ENCODE peak calls at places on chromosomes 11 and 22, in ten cellular contexts. R, X, I, K, B, T, C, S, P and Z are unnamed samples.

GRCh38 chr11:126311464-126312291 is 7.8 kb downstream of the DCPS start:
- DNase-seq in I (no peak), B (no peak), K (no peak), R (no peak), T (no peak), C (no peak), X (no peak), S (no peak), P (no peak), Z (no peak)

GRCh38 chr11:96246718-96247540 is 96.1 kb downstream of the MAML2 start:
- DNase-seq in S (no peak), B (no peak), C (no peak), P (no peak), X (no peak), K (peak), I (no peak), T (no peak), R (no peak), Z (no peak)

GRCh38 chr22:33848251-33848650 is 72.0 kb downstream of the LARGE1 start:
- DNase-seq in X (no peak), K (peak), S (no peak), C (no peak), T (no peak), R (no peak), P (no peak), I (no peak), B (no peak), Z (no peak)

GRCh38 chr22:38881997-38882396 is 10.0 kb upstream of the CBX6 start:
- DNase-seq in K (no peak), X (no peak), T (no peak), R (no peak), P (no peak), S (no peak), I (no peak), C (no peak), B (no peak), Z (no peak)

GRCh38 chr11:117232911-117233409 is 489 bp downstream of the RNF214 start:
- DNase-seq in R (no peak), X (no peak), K (no peak), T (no peak), P (no peak), S (no peak), B (peak), C (no peak), I (peak), Z (peak)

GRCh38 chr22:19367763-19368367 is 63.7 kb downstream of the HIRA start:
- DNase-seq in B (no peak), I (no peak), P (no peak), C (no peak), T (no peak), R (no peak), S (no peak), K (no peak), X (no peak), Z (no peak)

GRCh38 chr11:28983780-28984179 is 875.6 kb downstream of the METTL15 start:
- DNase-seq in I (no peak), C (peak), S (no peak), K (no peak), R (no peak), P (no peak), X (no peak), T (no peak), B (no peak), Z (peak)

GRCh38 chr11:73980001-73980960 is 2.4 kb downstream of the UCP2 start:
- DNase-seq in T (no peak), S (no peak), I (peak), K (no peak), B (no peak), X (no peak), P (peak), C (peak), R (no peak), Z (no peak)

GRCh38 chr22:46734830-46735453 is 3.1 kb downstream of the CERK start:
- DNase-seq in T (no peak), P (peak), C (peak), S (no peak), B (no peak), R (no peak), I (peak), K (no peak), X (no peak), Z (peak)

GRCh38 chr11:88188251-88189030 is 13.2 kb upstream of the RAB38 start:
- DNase-seq in K (peak), X (no peak), S (no peak), T (no peak), I (no peak), R (no peak), B (no peak), P (no peak), C (no peak), Z (no peak)

GRCh38 chr11:122339661-122340060 is 223.6 kb upstream of the BLID start:
- DNase-seq in K (peak), X (no peak), I (no peak), C (no peak), R (no peak), B (no peak), S (no peak), P (no peak), T (no peak), Z (no peak)

GRCh38 chr11:18485905-18486528 is 30.4 kb downstream of the LDHAL6A start:
- DNase-seq in B (no peak), I (no peak), T (no peak), K (no peak), R (no peak), C (no peak), X (no peak), P (no peak), S (no peak), Z (no peak)

GRCh38 chr22:19080853-19081252 is 41.4 kb downstream of the DGCR2 start:
- DNase-seq in P (no peak), R (no peak), I (no peak), T (no peak), S (no peak), C (no peak), K (no peak), X (no peak), B (no peak), Z (no peak)